ENCODE peak calls at places on chromosomes 6 and 20, in five cellular contexts. O is non-pigmented ciliary epithelial cell, K is H1, W is suprapubic skin, P is dorsolateral prefrontal cortex. U is an unnamed sample.

GRCh38 chr6:169976301-169977081 is 225.1 kb downstream of the ERMARD start:
- DNase-seq in K (no peak), O (no peak), W (peak; percentile 60), P (peak; percentile 35), U (no peak)

GRCh38 chr6:63245908-63246307 is 34.6 kb downstream of the FKBP1C start:
- DNase-seq in O (no peak), W (no peak), P (no peak), K (no peak), U (no peak)

GRCh38 chr6:112235956-112236355 is 18.4 kb downstream of the LAMA4 start:
- DNase-seq in K (no peak), W (no peak), O (no peak), P (no peak), U (no peak)

GRCh38 chr20:478949-479429 is 16.7 kb upstream of the TBC1D20 start:
- DNase-seq in P (no peak), W (no peak), K (no peak), O (no peak), U (no peak)

GRCh38 chr6:89689732-89690131 is 51.2 kb upstream of the LYRM2 start:
- DNase-seq in W (no peak), K (peak; percentile 43), O (no peak), P (peak; percentile 58), U (peak; percentile 68)

GRCh38 chr20:20731000-20731944 is 18.8 kb upstream of the RALGAPA2 start:
- DNase-seq in W (no peak), K (no peak), O (no peak), P (no peak), U (no peak)

GRCh38 chr6:84137051-84137375 is 90.4 kb downstream of the CEP162 start:
- DNase-seq in O (peak; percentile 60), P (no peak), K (no peak), W (no peak), U (no peak)

GRCh38 chr20:46715292-46715756 is 5.9 kb downstream of the SLC2A10 start:
- DNase-seq in W (peak; percentile 82), K (no peak), O (no peak), P (no peak), U (no peak)

GRCh38 chr20:25574411-25574810 is 10.9 kb downstream of the NINL start:
- DNase-seq in K (no peak), P (no peak), W (no peak), O (no peak), U (no peak)

GRCh38 chr20:63253438-63254236 is 626 bp downstream of the NKAIN4 start:
- DNase-seq in K (no peak), W (no peak), P (no peak), O (no peak), U (peak; percentile 66)

GRCh38 chr6:159819098-159819497 is 19.0 kb downstream of the PNLDC1 start:
- DNase-seq in O (no peak), W (no peak), P (no peak), K (no peak), U (no peak)

GRCh38 chr6:33205172-33206026 is 944 bp downstream of the HSD17B8 start:
- DNase-seq in W (peak; percentile 64), O (no peak), K (no peak), P (no peak), U (no peak)

GRCh38 chr6:69729870-69730449 is 66.8 kb downstream of the LMBRD1 start:
- DNase-seq in K (no peak), W (no peak), P (no peak), O (no peak), U (no peak)

GRCh38 chr6:167575201-167575696 is 250.4 kb downstream of the TTLL2 start:
- DNase-seq in K (no peak), P (no peak), O (no peak), W (no peak), U (no peak)

GRCh38 chr20:35339007-35339406 is 46.8 kb upstream of the FAM83C start:
- DNase-seq in W (no peak), K (no peak), P (no peak), O (peak; percentile 93), U (no peak)

GRCh38 chr6:139891471-139891870 is 517.0 kb upstream of the CITED2 start:
- DNase-seq in W (no peak), O (peak; percentile 55), K (no peak), P (no peak), U (no peak)

GRCh38 chr6:77136086-77136485 is 327.2 kb downstream of the HTR1B start:
- DNase-seq in W (no peak), K (no peak), O (peak; percentile 18), P (no peak), U (no peak)

GRCh38 chr20:12821249-12821648 is 187.5 kb upstream of the SPTLC3 start:
- DNase-seq in P (no peak), K (no peak), O (no peak), W (no peak), U (no peak)

GRCh38 chr6:89828988-89829590 is 591 bp upstream of the CASP8AP2 start:
- DNase-seq in O (no peak), P (no peak), W (no peak), K (no peak), U (no peak)

GRCh38 chr20:44394520-44395182 is 39.2 kb downstream of the HNF4A start:
- DNase-seq in O (no peak), P (no peak), W (no peak), K (no peak), U (no peak)

GRCh38 chr20:14957416-14957815 is 620.0 kb upstream of the FLRT3 start:
- DNase-seq in P (no peak), K (no peak), W (no peak), O (no peak), U (no peak)

GRCh38 chr6:62746968-62747367 is 460.9 kb upstream of the KHDRBS2 start:
- DNase-seq in W (no peak), O (no peak), P (no peak), K (no peak), U (no peak)

GRCh38 chr6:142692942-142693341 is 252.0 kb downstream of the HIVEP2 start:
- DNase-seq in K (peak; percentile 25), O (peak; percentile 83), W (peak; percentile 77), P (peak; percentile 58), U (peak; percentile 61)

GRCh38 chr6:144335914-144336313 is 50.8 kb downstream of the UTRN start:
- DNase-seq in O (no peak), K (no peak), W (no peak), P (no peak), U (no peak)

GRCh38 chr20:45863543-45864470 is 6.4 kb downstream of the ZSWIM3 start:
- DNase-seq in W (no peak), P (no peak), O (no peak), K (no peak), U (no peak)

GRCh38 chr6:37033255-37033654 is 27.8 kb downstream of the FGD2 start:
- DNase-seq in P (no peak), W (peak; percentile 8), O (no peak), K (no peak), U (no peak)

GRCh38 chr20:38094373-38094775 is 60.8 kb downstream of the RPRD1B start:
- DNase-seq in W (no peak), O (peak; percentile 55), K (no peak), P (no peak), U (no peak)

GRCh38 chr20:16241911-16242310 is 331.3 kb downstream of the KIF16B start:
- DNase-seq in O (no peak), P (no peak), W (no peak), K (no peak), U (no peak)

GRCh38 chr20:32282461-32282860 is 5.0 kb downstream of the KIF3B start:
- DNase-seq in K (no peak), O (no peak), W (no peak), P (peak; percentile 63), U (peak; percentile 7)

GRCh38 chr6:168418151-168418551 is 22.8 kb upstream of the SMOC2 start:
- DNase-seq in W (no peak), O (no peak), P (no peak), K (no peak), U (no peak)

GRCh38 chr6:142947702-142948480 is 2.9 kb upstream of the HIVEP2 start:
- DNase-seq in W (no peak), K (no peak), P (no peak), O (no peak), U (no peak)

GRCh38 chr20:50794181-50794845 is 548 bp upstream of the BCAS4 start:
- DNase-seq in P (no peak), K (no peak), W (no peak), O (no peak), U (no peak)

GRCh38 chr6:98576811-98577210 is 257.6 kb upstream of the POU3F2 start:
- DNase-seq in O (no peak), P (no peak), W (no peak), K (no peak), U (no peak)

GRCh38 chr20:63029358-63030121 is 22.8 kb upstream of the BHLHE23 start:
- DNase-seq in P (no peak), W (no peak), O (no peak), K (no peak), U (no peak)

GRCh38 chr20:1273366-1273765 is 7.3 kb downstream of the SNPH start:
- DNase-seq in P (no peak), O (no peak), K (no peak), W (no peak), U (no peak)